ENCODE peak calls at places on chromosomes 6 and 20, in four cellular contexts. Y is stomach, P is NCI-H446, N is glutamatergic neuron. H is an unnamed sample.

GRCh38 chr20:35284267-35284991 is at the start of gene EIF6:
- DNase-seq in N (peak), Y (peak), P (peak), H (peak)

GRCh38 chr6:134925800-134926199 is 24.1 kb downstream of the ALDH8A1 start:
- DNase-seq in P (no peak), Y (no peak), N (no peak), H (no peak)

GRCh38 chr6:108589244-108589730 is 28.6 kb downstream of the FOXO3 start:
- DNase-seq in Y (peak), P (no peak), N (peak), H (peak)

GRCh38 chr6:9095671-9096260 is 660.4 kb upstream of the SLC35B3 start:
- DNase-seq in P (no peak), N (no peak), Y (no peak), H (no peak)

GRCh38 chr6:7328159-7328713 is 15.2 kb upstream of the SSR1 start:
- DNase-seq in P (no peak), N (no peak), Y (no peak), H (no peak)

GRCh38 chr20:822651-823325 is 10.7 kb upstream of the FAM110A start:
- DNase-seq in N (peak), P (no peak), Y (no peak), H (no peak)

GRCh38 chr6:166419268-166419667 is 36.5 kb upstream of the MPC1 start:
- DNase-seq in P (no peak), Y (no peak), N (no peak), H (no peak)

GRCh38 chr6:1224514-1224913 is 87.4 kb upstream of the FOXQ1 start:
- DNase-seq in P (no peak), Y (no peak), N (no peak), H (no peak)

GRCh38 chr20:50953821-50954220 is 4.5 kb downstream of the DPM1 start:
- DNase-seq in P (no peak), N (no peak), Y (no peak), H (no peak)

GRCh38 chr20:45229264-45230056 is 8.3 kb downstream of the SEMG2 start:
- DNase-seq in Y (peak), P (peak), N (no peak), H (peak)

GRCh38 chr20:47993817-47994216 is 208.5 kb upstream of the SULF2 start:
- DNase-seq in N (no peak), Y (no peak), P (no peak), H (no peak)

GRCh38 chr6:107956586-107957164 is 1.3 kb downstream of the SEC63 start:
- DNase-seq in Y (no peak), P (peak), N (no peak), H (no peak)

GRCh38 chr6:39343461-39343870 is 21.0 kb upstream of the KCNK16 start:
- DNase-seq in Y (no peak), N (no peak), P (no peak), H (no peak)

GRCh38 chr6:113375950-113376846 is 480.9 kb upstream of the MARCKS start:
- DNase-seq in Y (no peak), P (no peak), N (no peak), H (no peak)

GRCh38 chr6:117483645-117484016 is 1.2 kb downstream of the DCBLD1 start:
- DNase-seq in P (peak), Y (no peak), N (no peak), H (no peak)

GRCh38 chr20:19552144-19552895 is 205.7 kb upstream of the RIN2 start:
- DNase-seq in N (peak), P (no peak), Y (peak), H (peak)

GRCh38 chr6:132719736-132720448 is 6.0 kb upstream of the VNN1 start:
- DNase-seq in P (no peak), Y (no peak), N (no peak), H (no peak)

GRCh38 chr6:53615633-53616449 is 49.7 kb downstream of the KLHL31 start:
- DNase-seq in P (no peak), Y (peak), N (no peak), H (no peak)

GRCh38 chr6:17394192-17394611 is 807 bp downstream of the CAP2 start:
- DNase-seq in N (peak), P (peak), Y (peak), H (peak)

GRCh38 chr20:3209946-3210317 is 634 bp downstream of the ITPA start:
- DNase-seq in Y (no peak), N (no peak), P (no peak), H (no peak)

GRCh38 chr20:20229595-20229994 is 138.3 kb upstream of the INSM1 start:
- DNase-seq in P (no peak), Y (no peak), N (no peak), H (no peak)

GRCh38 chr6:41449399-41450245 is 96.6 kb upstream of the FOXP4 start:
- DNase-seq in N (no peak), Y (peak), P (no peak), H (no peak)

GRCh38 chr6:136598048-136598447 is 47.8 kb upstream of the MAP7 start:
- DNase-seq in P (no peak), Y (no peak), N (no peak), H (no peak)

GRCh38 chr20:5714261-5715041 is 35.8 kb upstream of the SHLD1 start:
- DNase-seq in Y (no peak), P (no peak), N (no peak), H (peak)

GRCh38 chr6:37940074-37940847 is 120.7 kb downstream of the ZFAND3 start:
- DNase-seq in P (peak), N (no peak), Y (no peak), H (no peak)

GRCh38 chr6:7104752-7105151 is 3.0 kb upstream of the RREB1 start:
- DNase-seq in Y (no peak), N (no peak), P (no peak), H (no peak)

GRCh38 chr6:125444234-125444949 is 142.6 kb upstream of the HDDC2 start:
- DNase-seq in Y (no peak), P (no peak), N (peak), H (no peak)

GRCh38 chr6:32954983-32955802 is 2.3 kb upstream of the HLA-DMA start:
- DNase-seq in P (no peak), N (no peak), Y (peak), H (peak)

GRCh38 chr6:131124341-131125071 is 10.8 kb upstream of the AKAP7 start:
- DNase-seq in N (no peak), P (no peak), Y (no peak), H (no peak)

H was measured in endothelial cell.